ENCODE peak calls at places on chromosomes 16 and 17, in five cellular contexts. F is CD8-positive, alpha-beta memory T cell; Q is heart right ventricle; V is tibial artery; M is lower lobe of right lung. J is an unnamed sample.

GRCh38 chr16:13919330-13919682 is 648 bp upstream of the ERCC4 start:
- DNase-seq in F (no peak), Q (no peak), V (no peak), M (no peak), J (no peak)

GRCh38 chr16:71627631-71628236 is 1.8 kb downstream of the MARVELD3 start:
- DNase-seq in F (no peak), Q (no peak), V (peak), M (no peak), J (no peak)

GRCh38 chr17:39194985-39195524 is 2.4 kb downstream of the CACNB1 start:
- DNase-seq in F (no peak), Q (no peak), V (peak), M (no peak), J (no peak)

GRCh38 chr16:83363521-83363920 is 444.3 kb upstream of the HSBP1 start:
- DNase-seq in F (no peak), Q (no peak), V (no peak), M (no peak), J (no peak)

GRCh38 chr16:28321700-28322411 is 29.5 kb downstream of the SBK1 start:
- DNase-seq in F (no peak), Q (no peak), V (no peak), M (no peak), J (no peak)

GRCh38 chr17:12180644-12181261 is 160.1 kb downstream of the MAP2K4 start:
- DNase-seq in F (no peak), Q (no peak), V (no peak), M (no peak), J (peak)

GRCh38 chr17:9056566-9056965 is 35.3 kb downstream of the NTN1 start:
- DNase-seq in F (no peak), Q (no peak), V (no peak), M (no peak), J (no peak)

GRCh38 chr17:82236142-82236971 is 7.5 kb downstream of the SLC16A3 start:
- DNase-seq in F (peak), Q (peak), V (peak), M (peak), J (peak)

GRCh38 chr16:1514507-1514906 is 19.0 kb upstream of the TMEM204 start:
- DNase-seq in F (no peak), Q (no peak), V (no peak), M (no peak), J (no peak)

GRCh38 chr17:49521088-49521450 is 26.0 kb downstream of the NGFR start:
- DNase-seq in F (no peak), Q (no peak), V (no peak), M (no peak), J (no peak)

GRCh38 chr17:61974115-61974514 is 46.3 kb upstream of the INTS2 start:
- DNase-seq in F (no peak), Q (no peak), V (no peak), M (no peak), J (no peak)

GRCh38 chr17:50872710-50873424 is 6.7 kb upstream of the TOB1 start:
- DNase-seq in F (peak), Q (no peak), V (peak), M (no peak), J (no peak)

GRCh38 chr17:63972796-63973195 is at the start of gene SCN4A:
- DNase-seq in F (no peak), Q (no peak), V (no peak), M (no peak), J (no peak)

GRCh38 chr16:11016524-11016988 is 72.2 kb downstream of the CLEC16A start:
- DNase-seq in F (no peak), Q (no peak), V (no peak), M (no peak), J (peak)

GRCh38 chr17:30379303-30380105 is 777 bp downstream of the CPD start:
- DNase-seq in F (peak), Q (peak), V (no peak), M (peak), J (peak)

GRCh38 chr17:80636356-80637285 is 92.0 kb downstream of the RPTOR start:
- DNase-seq in F (no peak), Q (no peak), V (no peak), M (no peak), J (no peak)

GRCh38 chr17:20184977-20185619 is 175.9 kb downstream of the SPECC1 start:
- DNase-seq in F (no peak), Q (no peak), V (no peak), M (no peak), J (peak)

GRCh38 chr16:4179020-4179419 is 62.8 kb upstream of the ADCY9 start:
- DNase-seq in F (no peak), Q (peak), V (no peak), M (peak), J (no peak)

GRCh38 chr16:51155199-51155607 is 4.1 kb upstream of the SALL1 start:
- DNase-seq in F (no peak), Q (no peak), V (no peak), M (no peak), J (peak)

GRCh38 chr17:49067163-49067562 is 65.4 kb upstream of the B4GALNT2 start:
- DNase-seq in F (no peak), Q (no peak), V (no peak), M (no peak), J (no peak)

GRCh38 chr17:82978765-82979349 is 100.6 kb upstream of the METRNL start:
- DNase-seq in F (peak), Q (no peak), V (no peak), M (peak), J (no peak)

GRCh38 chr16:66554492-66554891 is 2.1 kb downstream of the CKLF start:
- DNase-seq in F (no peak), Q (no peak), V (no peak), M (no peak), J (no peak)

GRCh38 chr16:66551788-66552287 is 538 bp upstream of the CKLF start:
- DNase-seq in F (no peak), Q (no peak), V (no peak), M (no peak), J (no peak)

GRCh38 chr16:66552288-66553143 is at the start of gene CKLF:
- DNase-seq in F (peak), Q (peak), V (peak), M (peak), J (peak)

GRCh38 chr16:66553223-66553622 is 847 bp downstream of the CKLF start:
- DNase-seq in F (no peak), Q (no peak), V (no peak), M (no peak), J (no peak)

GRCh38 chr16:66554021-66554420 is 1.6 kb downstream of the CKLF start:
- DNase-seq in F (no peak), Q (no peak), V (no peak), M (no peak), J (no peak)
- H3K4me3 ChIP-seq in F (peak), Q (peak), V (no peak), M (peak), J (no peak)

GRCh38 chr17:31595666-31596381 is 204.3 kb downstream of the RAB11FIP4 start:
- DNase-seq in F (no peak), Q (no peak), V (no peak), M (no peak), J (no peak)
- H3K27ac ChIP-seq in F (no peak), Q (peak), V (peak), M (peak), J (peak)

GRCh38 chr16:57093845-57094564 is 1.6 kb downstream of the CPNE2 start:
- DNase-seq in F (no peak), Q (no peak), V (no peak), M (no peak), J (no peak)
- H3K4me3 ChIP-seq in F (no peak), Q (peak), V (peak), M (peak), J (no peak)

DNA sequence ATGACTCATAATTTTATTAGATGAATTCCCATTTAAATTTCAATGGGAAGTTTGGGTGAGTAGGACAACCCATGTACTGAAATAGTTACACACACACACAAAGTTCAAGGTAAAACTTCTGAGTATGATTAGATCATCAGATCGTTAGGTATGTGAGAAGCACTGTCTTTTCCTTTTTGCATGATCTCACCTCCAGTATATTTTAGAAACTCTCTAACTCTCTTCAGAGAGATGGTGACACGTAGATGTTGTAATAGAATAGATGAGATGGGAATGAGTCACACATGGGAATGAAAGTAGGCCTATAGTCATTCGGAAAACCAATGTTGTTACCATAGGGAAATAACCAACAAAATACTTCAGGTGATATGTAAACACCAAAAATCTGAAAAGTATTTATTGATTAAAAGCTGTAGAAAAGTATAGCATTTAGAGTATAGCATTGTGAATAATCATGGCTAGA is 22.2 kb downstream of the KRT23 start:
- DNase-seq in F (no peak), Q (no peak), V (no peak), M (no peak), J (peak)
- H3K27ac ChIP-seq in F (no peak), Q (no peak), V (no peak), M (peak), J (peak)

GRCh38 chr16:89956511-89957213 is 8.1 kb downstream of the DEF8 start:
- DNase-seq in F (no peak), Q (no peak), V (no peak), M (no peak), J (no peak)

GRCh38 chr16:89958068-89958467 is 9.5 kb downstream of the DEF8 start:
- DNase-seq in F (no peak), Q (peak), V (no peak), M (peak), J (peak)

GRCh38 chr16:89957214-89957785 is 8.7 kb downstream of the DEF8 start:
- DNase-seq in F (no peak), Q (no peak), V (no peak), M (no peak), J (no peak)

GRCh38 chr16:89960966-89961365 is 12.4 kb downstream of the DEF8 start:
- DNase-seq in F (no peak), Q (no peak), V (no peak), M (no peak), J (no peak)

GRCh38 chr16:89958596-89958995 is 10.0 kb downstream of the DEF8 start:
- DNase-seq in F (no peak), Q (no peak), V (no peak), M (no peak), J (no peak)
- H3K4me3 ChIP-seq in F (no peak), Q (no peak), V (no peak), M (no peak), J (no peak)

J was measured in SJSA1.